ENCODE peak calls at places on chromosomes 13 and 19, in eight cellular contexts. O is HAP-1; N is sigmoid colon; A is CD4-positive, alpha-beta memory T cell; R is CD8-positive, alpha-beta T cell; Y is left ventricle myocardium inferior; U is cardiac muscle cell; L is iPS DF 6.9. M is an unnamed sample. For H3K4me1, the result is how much of the 10 kb centered on the place peaks cover.

GRCh38 chr13:111661052-111661451 is 340.6 kb downstream of the TEX29 start:
- DNase-seq in O (no peak), L (no peak), N (no peak), U (no peak), Y (no peak), R (no peak), A (no peak), M (no peak)

GRCh38 chr19:10643968-10644290 is 10.2 kb upstream of the ILF3 start:
- DNase-seq in R (no peak), Y (no peak), O (no peak), N (no peak), L (no peak), U (no peak), A (peak), M (no peak)

GRCh38 chr13:110881811-110882210 is 33.1 kb downstream of the ANKRD10 start:
- DNase-seq in O (no peak), U (no peak), Y (no peak), L (no peak), A (no peak), R (no peak), N (no peak), M (no peak)

GRCh38 chr19:53424968-53425597 is 6.7 kb upstream of the ZNF761 start:
- DNase-seq in L (peak), Y (peak), N (peak), O (peak), R (peak), A (peak), U (peak), M (peak)

GRCh38 chr19:56136362-56136761 is 4.7 kb upstream of the ZNF444 start:
- DNase-seq in A (no peak), O (no peak), R (no peak), Y (no peak), N (no peak), U (no peak), L (no peak), M (no peak)

GRCh38 chr19:18373892-18374629 is 11.9 kb upstream of the GDF15 start:
- DNase-seq in N (peak), R (peak), Y (peak), O (peak), A (no peak), L (peak), U (peak), M (peak)

GRCh38 chr13:40668335-40668734 is 1.9 kb upstream of the FOXO1 start:
- DNase-seq in A (peak), Y (peak), N (peak), R (peak), O (no peak), U (peak), L (no peak), M (no peak)

GRCh38 chr13:112457485-112457884 is 81.3 kb downstream of the SPACA7 start:
- DNase-seq in L (no peak), U (no peak), A (no peak), N (no peak), Y (no peak), O (no peak), R (no peak), M (no peak)

GRCh38 chr13:30545320-30545719 is 72.4 kb upstream of the USPL1 start:
- DNase-seq in Y (no peak), O (no peak), A (no peak), N (no peak), R (no peak), U (no peak), L (no peak), M (no peak)

GRCh38 chr13:112007191-112007590 is 59.8 kb upstream of the SOX1 start:
- DNase-seq in R (no peak), O (no peak), L (no peak), Y (no peak), U (no peak), A (no peak), N (no peak), M (no peak)

GRCh38 chr19:913080-913748 is at the start of gene R3HDM4:
- DNase-seq in R (peak), L (no peak), Y (peak), N (peak), A (peak), O (peak), U (peak), M (peak)

GRCh38 chr19:47195462-47195861 is 35.5 kb downstream of the BBC3 start:
- DNase-seq in L (no peak), U (no peak), A (no peak), N (no peak), O (no peak), R (no peak), Y (no peak), M (no peak)

GRCh38 chr19:38168632-38169031 is 55.4 kb downstream of the DPF1 start:
- DNase-seq in O (no peak), R (no peak), N (no peak), Y (no peak), L (no peak), A (no peak), U (no peak), M (no peak)

GRCh38 chr19:47228937-47229673 is 1.9 kb downstream of the BBC3 start:
- DNase-seq in U (no peak), N (peak), R (peak), Y (no peak), A (peak), O (no peak), L (no peak), M (no peak)

GRCh38 chr13:43376596-43376995 is 353.2 kb downstream of the DNAJC15 start:
- DNase-seq in A (no peak), L (no peak), N (no peak), U (no peak), Y (no peak), R (no peak), O (no peak), M (no peak)

GRCh38 chr13:43377149-43377548 is 353.8 kb downstream of the DNAJC15 start:
- DNase-seq in Y (peak), A (no peak), N (peak), U (peak), O (no peak), R (no peak), L (no peak), M (no peak)

GRCh38 chr13:43379738-43380137 is 356.4 kb downstream of the DNAJC15 start:
- DNase-seq in N (no peak), O (no peak), Y (no peak), U (no peak), R (no peak), L (no peak), A (no peak), M (no peak)

GRCh38 chr13:43374621-43375020 is 351.2 kb downstream of the DNAJC15 start:
- DNase-seq in U (peak), Y (no peak), R (no peak), A (no peak), N (no peak), O (no peak), L (no peak), M (no peak)

DNA sequence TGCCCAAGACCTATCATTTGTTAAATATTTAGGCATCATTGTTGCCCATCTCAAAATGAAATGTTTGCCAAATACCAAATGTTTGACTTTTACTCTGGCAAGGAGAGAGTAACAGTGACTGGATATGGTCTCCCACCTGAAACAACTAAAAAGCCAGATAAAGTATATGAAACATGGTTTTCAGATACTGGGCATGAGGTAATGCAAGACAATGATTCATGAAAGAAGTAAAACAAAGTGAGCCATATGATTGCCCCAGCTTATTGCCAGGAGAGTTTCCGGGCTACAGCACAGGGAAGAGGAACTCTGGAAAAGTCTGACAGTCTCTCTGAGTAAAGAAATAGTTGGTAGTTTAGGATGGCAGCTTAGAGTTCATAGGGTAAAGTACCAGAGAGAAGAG is 354.6 kb downstream of the DNAJC15 start:
- DNase-seq in N (no peak), O (no peak), R (no peak), A (no peak), Y (no peak), U (peak), L (no peak), M (no peak)
- H3K4me1 ChIP-seq in N (under half), O (under half), R (under half), A (under half), Y (under half), U (under half), L (under half), M (under half)

GRCh38 chr13:92805766-92806165 is 420.8 kb upstream of the GPC6 start:
- DNase-seq in Y (no peak), R (no peak), O (no peak), A (no peak), U (no peak), L (no peak), N (no peak), M (no peak)
- H3K4me3 ChIP-seq in Y (peak), R (peak), O (no peak), A (no peak), U (no peak), L (no peak), N (peak), M (peak)

DNA sequence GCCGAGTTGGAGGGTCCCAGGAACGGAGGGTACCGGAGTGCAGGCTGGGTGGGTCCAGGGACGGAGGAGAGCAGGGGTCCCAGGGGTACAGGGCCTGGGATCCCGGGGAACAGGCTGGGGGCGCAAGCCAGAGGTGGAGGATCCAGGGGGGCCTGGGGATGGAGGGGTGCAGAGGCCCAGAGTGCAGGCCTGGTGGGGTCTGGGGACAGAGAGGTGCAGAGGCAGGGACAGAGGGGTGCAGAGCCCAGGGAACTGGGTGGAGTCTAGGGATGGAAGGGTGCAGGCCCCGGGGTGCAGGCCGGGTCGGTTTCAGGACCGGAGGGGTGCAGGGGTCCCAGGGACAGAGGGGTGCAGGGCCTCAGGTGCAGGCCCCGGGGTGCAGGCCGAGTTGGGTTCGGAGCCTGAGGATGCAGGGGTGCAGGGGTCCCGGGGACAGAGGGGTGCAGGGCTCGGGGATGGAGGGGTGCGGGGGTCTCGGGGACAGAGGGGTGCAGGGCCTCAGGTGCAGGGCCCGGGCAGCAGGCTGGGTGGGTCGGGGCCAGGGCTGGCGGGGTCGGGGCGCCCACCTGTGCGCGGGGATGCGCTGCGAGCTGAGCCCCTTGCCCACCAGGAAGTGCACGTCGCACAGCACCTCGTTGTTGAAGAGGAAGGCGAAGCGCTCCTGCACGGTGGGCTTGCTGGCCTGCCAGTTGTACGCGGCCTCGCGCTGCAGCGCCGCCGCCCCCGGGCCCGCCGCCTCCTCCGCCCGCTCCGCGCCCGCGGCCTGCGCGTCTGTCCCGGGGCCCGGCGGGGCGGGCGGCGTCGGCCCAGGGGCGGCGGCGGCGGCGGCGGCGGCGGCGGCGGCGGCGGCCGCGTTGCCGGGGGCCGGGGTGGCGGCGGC is 543 bp downstream of the BTBD2 start:
- DNase-seq in Y (no peak), R (no peak), O (peak), N (peak), U (peak), L (no peak), A (no peak), M (no peak)
- H3K4me1 ChIP-seq in Y (under half), R (under half), O (under half), N (under half), U (under half), L (under half), A (under half), M (under half)

GRCh38 chr13:25215253-25215575 is 43.1 kb upstream of the AMER2 start:
- DNase-seq in O (no peak), L (no peak), R (no peak), U (no peak), A (no peak), N (no peak), Y (no peak), M (no peak)

GRCh38 chr13:25213716-25214115 is 41.6 kb upstream of the AMER2 start:
- DNase-seq in O (no peak), Y (no peak), R (no peak), U (no peak), N (no peak), A (no peak), L (no peak), M (no peak)

GRCh38 chr13:25218011-25218410 is 45.9 kb upstream of the AMER2 start:
- DNase-seq in R (no peak), O (no peak), Y (no peak), L (no peak), U (no peak), N (no peak), A (no peak), M (no peak)

GRCh38 chr13:25214371-25215252 is 42.5 kb upstream of the AMER2 start:
- DNase-seq in U (peak), N (peak), R (no peak), L (no peak), O (peak), Y (no peak), A (no peak), M (no peak)

DNA sequence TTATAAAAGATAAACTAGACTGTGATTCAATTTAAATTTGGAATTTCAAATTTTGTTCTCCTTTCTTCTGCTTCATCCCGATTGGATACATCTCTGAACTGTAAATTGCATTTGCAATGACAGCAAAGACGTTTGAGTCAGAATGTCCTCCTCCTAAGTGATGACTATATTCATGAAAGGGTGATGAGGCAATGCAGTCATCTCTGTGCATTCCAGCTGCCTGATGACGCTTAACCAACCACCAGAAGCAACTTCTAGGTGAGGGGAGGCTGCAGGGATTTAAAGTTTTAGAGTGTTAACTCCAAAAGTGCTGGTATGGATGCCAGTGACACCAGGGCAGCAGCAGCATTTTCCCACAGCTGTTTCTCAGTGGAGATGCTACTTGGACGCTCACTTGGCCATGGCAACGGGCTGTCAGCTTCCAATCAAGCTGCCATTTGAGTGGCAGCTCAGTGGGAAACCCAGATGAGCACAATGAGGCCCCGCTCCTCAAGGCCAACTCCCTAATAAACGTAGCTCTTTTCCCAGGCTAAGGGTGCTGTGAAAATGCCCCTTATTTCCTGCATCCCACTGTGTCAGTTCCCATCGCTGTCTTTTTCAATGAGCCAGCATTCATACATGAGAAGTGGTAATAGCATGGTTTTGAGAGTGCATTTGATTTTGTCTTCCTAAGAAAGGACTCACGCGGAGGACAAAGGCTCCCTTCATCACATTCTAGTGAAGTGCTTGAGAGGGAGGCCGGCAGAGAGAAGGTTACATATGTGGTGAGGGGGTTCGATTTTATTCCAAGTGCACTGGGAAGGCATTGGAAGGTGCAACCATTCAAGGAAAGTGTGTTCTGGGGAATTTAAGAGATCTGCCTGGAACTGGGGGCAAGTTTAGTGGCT is 45.2 kb upstream of the AMER2 start:
- DNase-seq in N (no peak), U (peak), L (no peak), R (no peak), O (no peak), A (no peak), Y (no peak), M (no peak)
- H3K4me3 ChIP-seq in N (no peak), U (no peak), L (no peak), R (no peak), O (no peak), A (no peak), Y (no peak), M (no peak)

DNA sequence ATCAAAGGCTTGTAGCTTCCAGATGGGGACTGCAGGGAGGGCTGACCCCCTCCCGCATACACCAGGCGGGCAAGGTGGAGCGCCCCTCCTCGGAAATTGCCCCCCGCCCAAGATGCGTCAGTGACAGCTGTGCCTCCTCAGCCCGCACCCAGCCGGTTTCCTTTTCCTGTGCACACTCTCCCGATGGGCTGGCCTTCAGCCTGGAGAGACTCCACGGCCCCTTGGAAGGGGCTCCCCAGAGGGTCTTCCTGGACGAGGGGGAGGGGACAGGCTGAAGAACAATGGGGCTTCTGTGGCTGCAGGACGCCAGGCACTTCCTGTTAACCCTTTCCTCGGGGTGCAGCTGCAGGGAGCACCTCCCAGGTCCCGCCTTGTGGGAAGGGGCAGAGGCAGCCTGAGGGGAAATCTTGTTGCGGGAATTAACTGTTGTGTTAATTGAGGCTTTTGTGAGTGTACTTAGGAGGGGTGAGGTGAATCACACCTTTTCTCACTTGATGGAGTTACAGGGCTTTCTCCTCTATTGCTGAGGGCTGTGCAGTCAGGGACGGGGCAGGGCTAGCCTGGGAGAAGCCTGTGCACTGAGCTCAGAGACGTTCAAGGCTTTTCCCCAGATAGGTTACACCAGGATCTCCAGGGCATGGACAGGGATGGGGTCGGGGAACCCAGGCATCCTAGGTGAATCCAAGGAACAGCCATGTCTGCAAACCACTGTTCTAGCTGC is 14.3 kb downstream of the IER2 start:
- DNase-seq in A (peak), R (peak), L (no peak), U (peak), O (peak), N (peak), Y (peak), M (peak)
- H3K4me1 ChIP-seq in A (half or more), R (half or more), L (under half), U (under half), O (half or more), N (under half), Y (half or more), M (under half)

GRCh38 chr13:50071399-50071798 is 56.2 kb downstream of the KCNRG start:
- DNase-seq in N (no peak), Y (no peak), L (no peak), O (no peak), R (no peak), A (no peak), U (no peak), M (no peak)

GRCh38 chr13:50072676-50073075 is 57.4 kb downstream of the KCNRG start:
- DNase-seq in Y (no peak), A (no peak), U (no peak), R (no peak), L (no peak), N (no peak), O (no peak), M (no peak)

GRCh38 chr13:50073340-50073739 is 58.1 kb downstream of the KCNRG start:
- DNase-seq in O (no peak), L (no peak), U (no peak), N (no peak), A (no peak), R (no peak), Y (no peak), M (no peak)

GRCh38 chr13:50075619-50076097 is 60.4 kb downstream of the KCNRG start:
- DNase-seq in A (no peak), L (no peak), N (no peak), R (no peak), Y (no peak), O (no peak), U (no peak), M (no peak)

DNA sequence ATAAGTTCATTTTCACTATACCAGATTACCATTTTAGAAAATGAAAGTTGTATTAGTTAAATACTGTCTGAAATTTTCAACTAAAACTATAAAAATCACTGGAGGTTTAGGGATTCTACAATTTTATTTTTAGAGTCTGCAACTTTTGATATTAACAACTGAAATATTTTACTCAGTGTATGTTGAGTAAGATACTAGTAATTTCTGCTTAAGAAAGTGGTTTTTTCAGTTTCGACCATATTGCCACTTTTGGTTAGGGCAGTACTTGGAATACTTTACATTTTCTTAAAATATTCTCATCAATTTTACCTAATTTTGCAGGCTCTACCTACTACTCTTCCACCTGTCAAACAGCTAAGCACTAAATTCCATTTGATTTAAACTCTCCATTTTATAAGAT is 59.6 kb downstream of the KCNRG start:
- DNase-seq in Y (no peak), L (no peak), U (no peak), N (no peak), A (no peak), R (no peak), O (no peak), M (no peak)
- H3K4me3 ChIP-seq in Y (no peak), L (no peak), U (no peak), N (no peak), A (no peak), R (no peak), O (no peak), M (no peak)